ENCODE peak calls at places on chromosomes 4 and X, in four cellular contexts. One of them, this sample, is unnamed.
A peak's percentile ranks its signal among the peaks of the same experiment; 100 is the strongest.

GRCh38 chrX:38636949-38637819 is 75.8 kb downstream of the TSPAN7 start:
- DNase-seq in neural progenitor cell: no peak
- DNase-seq in H9: no peak
- DNase-seq in HepG2: peak; percentile 82
- DNase-seq in this sample: no peak

GRCh38 chrX:1932231-1932630 is 317.4 kb downstream of the ASMT start:
- DNase-seq in neural progenitor cell: no peak
- DNase-seq in H9: no peak
- DNase-seq in HepG2: no peak
- DNase-seq in this sample: no peak

GRCh38 chr4:106681381-106681921 is 312.9 kb upstream of the GIMD1 start:
- DNase-seq in HepG2: no peak
- DNase-seq in neural progenitor cell: no peak
- DNase-seq in H9: peak; percentile 20
- DNase-seq in this sample: no peak

GRCh38 chrX:37420179-37420578 is 71.0 kb downstream of the PRRG1 start:
- DNase-seq in HepG2: no peak
- DNase-seq in H9: no peak
- DNase-seq in neural progenitor cell: no peak
- DNase-seq in this sample: no peak

GRCh38 chr4:687048-687974 is 1.6 kb downstream of the SLC49A3 start:
- DNase-seq in neural progenitor cell: no peak
- DNase-seq in HepG2: peak; percentile 90
- DNase-seq in H9: peak; percentile 76
- DNase-seq in this sample: peak; percentile 84

GRCh38 chr4:3780347-3781171 is 14.4 kb downstream of the ADRA2C start:
- DNase-seq in neural progenitor cell: no peak
- DNase-seq in HepG2: peak; percentile 90
- DNase-seq in H9: peak; percentile 62
- DNase-seq in this sample: no peak

GRCh38 chr4:183142566-183143545 is 43.8 kb downstream of the WWC2 start:
- DNase-seq in H9: no peak
- DNase-seq in neural progenitor cell: no peak
- DNase-seq in HepG2: no peak
- DNase-seq in this sample: peak; percentile 75

GRCh38 chr4:187172340-187172761 is 448.7 kb upstream of the FAT1 start:
- DNase-seq in H9: no peak
- DNase-seq in HepG2: no peak
- DNase-seq in neural progenitor cell: no peak
- DNase-seq in this sample: peak; percentile 80

GRCh38 chrX:153820601-153821000 is 9.7 kb downstream of the PDZD4 start:
- DNase-seq in HepG2: no peak
- DNase-seq in H9: no peak
- DNase-seq in neural progenitor cell: no peak
- DNase-seq in this sample: no peak

GRCh38 chr4:8179771-8180170 is 19.3 kb upstream of the SH3TC1 start:
- DNase-seq in H9: no peak
- DNase-seq in HepG2: no peak
- DNase-seq in neural progenitor cell: no peak
- DNase-seq in this sample: no peak

GRCh38 chr4:106985830-106986229 is 50.3 kb downstream of the DKK2 start:
- DNase-seq in HepG2: no peak
- DNase-seq in neural progenitor cell: no peak
- DNase-seq in H9: no peak
- DNase-seq in this sample: peak; percentile 6

GRCh38 chr4:127151941-127152340 is 480.8 kb upstream of the INTU start:
- DNase-seq in H9: no peak
- DNase-seq in HepG2: no peak
- DNase-seq in neural progenitor cell: no peak
- DNase-seq in this sample: peak; percentile 10

GRCh38 chr4:169337510-169337909 is 66.8 kb upstream of the SH3RF1 start:
- DNase-seq in HepG2: no peak
- DNase-seq in neural progenitor cell: no peak
- DNase-seq in H9: no peak
- DNase-seq in this sample: peak; percentile 79

GRCh38 chr4:33940281-33940680 is 2304.0 kb downstream of the ARAP2 start:
- DNase-seq in H9: no peak
- DNase-seq in HepG2: no peak
- DNase-seq in neural progenitor cell: no peak
- DNase-seq in this sample: no peak

GRCh38 chr4:35228318-35228717 is 1016.0 kb downstream of the ARAP2 start:
- DNase-seq in H9: no peak
- DNase-seq in neural progenitor cell: no peak
- DNase-seq in HepG2: no peak
- DNase-seq in this sample: no peak

GRCh38 chr4:180058731-180059215 is 2184.4 kb upstream of the TENM3 start:
- DNase-seq in neural progenitor cell: peak; percentile 76
- DNase-seq in H9: peak; percentile 78
- DNase-seq in HepG2: no peak
- DNase-seq in this sample: peak; percentile 78

GRCh38 chr4:152696764-152697250 is 17.0 kb upstream of the TMEM154 start:
- DNase-seq in H9: no peak
- DNase-seq in neural progenitor cell: no peak
- DNase-seq in HepG2: peak; percentile 63
- DNase-seq in this sample: peak; percentile 66

GRCh38 chr4:118776166-118776954 is 59.6 kb downstream of the SEC24D start:
- DNase-seq in neural progenitor cell: no peak
- DNase-seq in H9: no peak
- DNase-seq in HepG2: no peak
- DNase-seq in this sample: peak; percentile 83

GRCh38 chr4:145216532-145216931 is 36.1 kb upstream of the OTUD4 start:
- DNase-seq in neural progenitor cell: no peak
- DNase-seq in H9: no peak
- DNase-seq in HepG2: no peak
- DNase-seq in this sample: peak; percentile 28

DNA sequence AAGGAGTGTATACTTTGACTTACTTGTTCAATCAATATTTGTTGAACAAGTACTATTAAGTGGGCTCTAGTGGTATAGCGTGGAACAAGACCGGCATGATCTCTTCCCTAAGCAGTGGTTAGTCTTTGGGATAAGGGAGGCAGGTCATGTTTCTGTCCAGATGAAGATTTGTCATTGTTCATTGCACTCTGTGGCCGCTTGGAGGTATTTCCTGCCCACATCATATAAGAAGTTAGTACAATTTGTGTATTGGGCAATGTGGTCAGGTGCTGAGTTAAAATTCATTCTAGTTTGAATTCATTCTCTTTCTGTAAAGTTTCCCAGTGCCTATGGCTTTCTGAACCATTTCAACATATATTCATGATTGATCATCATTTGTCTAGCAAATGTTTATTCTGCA is 101.1 kb upstream of the SHISA3 start:
- DNase-seq in neural progenitor cell: no peak
- DNase-seq in H9: no peak
- DNase-seq in HepG2: no peak
- DNase-seq in this sample: no peak
- TF ChIP-seq CTCF in neural progenitor cell: no peak
- TF ChIP-seq CTCF in H9: no peak
- TF ChIP-seq CTCF in HepG2: no peak
- TF ChIP-seq CTCF in this sample: no peak

GRCh38 chrX:103480526-103480925 is 38.8 kb downstream of the RAB40A start:
- DNase-seq in H9: no peak
- DNase-seq in neural progenitor cell: no peak
- DNase-seq in HepG2: no peak
- DNase-seq in this sample: no peak

GRCh38 chrX:103475381-103475780 is 43.9 kb downstream of the RAB40A start:
- DNase-seq in H9: no peak
- DNase-seq in neural progenitor cell: no peak
- DNase-seq in HepG2: no peak
- DNase-seq in this sample: peak; percentile 5

DNA sequence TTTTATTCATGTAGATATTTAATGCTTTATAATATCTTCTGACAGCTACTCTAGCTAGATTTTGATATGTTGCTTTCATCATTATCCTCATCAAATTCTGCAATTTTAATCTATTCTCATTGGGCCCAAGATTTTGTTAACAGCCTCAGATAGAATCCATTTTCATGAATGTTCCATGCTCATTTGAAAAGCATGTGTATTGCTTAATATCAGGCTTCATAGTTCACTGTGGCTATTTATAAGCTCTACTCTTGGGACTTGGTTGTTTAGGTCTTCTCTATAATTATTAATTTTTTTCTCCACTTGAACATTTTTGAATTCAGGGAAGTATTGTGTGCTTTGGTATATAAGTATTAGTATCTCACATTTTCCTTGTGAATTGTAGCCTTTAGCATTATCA is 41.8 kb downstream of the RAB40A start:
- DNase-seq in neural progenitor cell: no peak
- DNase-seq in HepG2: no peak
- DNase-seq in H9: no peak
- DNase-seq in this sample: peak; percentile 26
- H3K9ac ChIP-seq in neural progenitor cell: no peak overlapping the region
- H3K9ac ChIP-seq in HepG2: no peak overlapping the region
- H3K9ac ChIP-seq in H9: no peak overlapping the region
- H3K9ac ChIP-seq in this sample: no peak overlapping the region

GRCh38 chr4:40058121-40058520 is 1.5 kb downstream of the N4BP2 start:
- DNase-seq in H9: no peak
- DNase-seq in HepG2: no peak
- DNase-seq in neural progenitor cell: no peak
- DNase-seq in this sample: no peak
- H2AFZ ChIP-seq in H9: no peak overlapping the region
- H2AFZ ChIP-seq in HepG2: no peak overlapping the region
- H2AFZ ChIP-seq in neural progenitor cell: peak overlapping the region; percentile 2
- H2AFZ ChIP-seq in this sample: peak overlapping the region; percentile 11

DNA sequence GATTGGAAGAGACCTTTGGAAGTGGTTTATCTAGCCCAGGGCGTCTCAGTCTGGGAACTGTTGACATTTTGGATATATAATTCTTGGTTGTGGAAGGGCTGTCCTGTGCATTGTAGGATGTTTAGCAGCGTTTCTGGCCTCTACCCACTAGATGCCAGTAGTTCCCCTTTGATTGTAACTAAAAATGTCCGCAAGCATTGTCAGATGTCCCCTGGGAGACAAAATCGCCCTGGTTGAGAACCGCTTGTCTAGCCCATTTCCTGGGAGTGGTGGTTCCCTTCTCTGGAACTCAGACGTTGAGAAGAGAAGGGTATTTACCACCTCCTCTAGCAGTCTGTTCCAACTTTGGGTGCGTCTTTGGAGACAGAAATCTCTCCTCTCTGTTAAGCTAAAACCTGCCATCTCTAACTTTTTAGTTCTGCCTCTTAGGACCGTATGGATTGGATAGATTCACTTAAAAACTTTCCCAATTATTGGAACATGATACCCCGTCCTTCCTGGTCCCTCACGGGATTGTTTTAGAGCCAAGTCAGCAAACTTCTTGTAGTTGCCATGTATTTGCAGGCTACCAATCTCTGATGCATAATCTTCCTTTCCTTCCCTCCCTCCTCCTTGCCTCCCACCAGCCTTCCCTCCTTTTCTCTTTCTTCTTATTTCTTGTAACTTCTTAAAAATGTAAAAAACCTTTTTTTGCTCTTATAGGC is 13.9 kb downstream of the TMEM165 start:
- DNase-seq in H9: peak; percentile 31
- DNase-seq in HepG2: no peak
- DNase-seq in neural progenitor cell: peak; percentile 62
- DNase-seq in this sample: no peak
- TF ChIP-seq CTCF in H9: peak; percentile 53
- TF ChIP-seq CTCF in HepG2: peak; percentile 46
- TF ChIP-seq CTCF in neural progenitor cell: peak; percentile 54
- TF ChIP-seq CTCF in this sample: peak; percentile 34

This sample was measured in fibroblast of lung.